ENCODE peak calls at places on chromosomes 6 and 20, in four cellular contexts. B, J, X and C are unnamed samples.

GRCh38 chr6:108760158-108761050 is 87.8 kb upstream of the ARMC2 start:
- DNase-seq in J (no peak), X (no peak), B (peak; percentile 44), C (peak; percentile 10)

GRCh38 chr6:80642452-80642851 is 536.0 kb downstream of the BCKDHB start:
- DNase-seq in J (no peak), B (peak; percentile 72), X (peak; percentile 29), C (no peak)

GRCh38 chr20:53949319-53949839 is 121.0 kb downstream of the BCAS1 start:
- DNase-seq in B (peak; percentile 95), X (peak; percentile 92), J (peak; percentile 75), C (peak; percentile 88)

GRCh38 chr6:45991189-45991588 is 24.5 kb downstream of the CLIC5 start:
- DNase-seq in B (no peak), X (no peak), J (no peak), C (no peak)

GRCh38 chr6:107600936-107601335 is 111.0 kb downstream of the SOBP start:
- DNase-seq in J (no peak), X (peak; percentile 12), B (peak; percentile 12), C (peak; percentile 83)

GRCh38 chr20:61899971-61900370 is 165.7 kb downstream of the TAF4 start:
- DNase-seq in B (no peak), X (no peak), J (peak; percentile 47), C (no peak)

GRCh38 chr20:61516398-61517208 is 264.5 kb downstream of the CDH4 start:
- DNase-seq in B (peak; percentile 56), X (no peak), J (no peak), C (no peak)

GRCh38 chr6:161125591-161125990 is 134.0 kb downstream of the MAP3K4 start:
- DNase-seq in J (no peak), X (no peak), B (no peak), C (no peak)

GRCh38 chr6:52352239-52353008 is 9.5 kb upstream of the PAQR8 start:
- DNase-seq in B (peak; percentile 98), X (peak; percentile 96), J (no peak), C (peak; percentile 89)

GRCh38 chr6:155436981-155437749 is 18.5 kb downstream of the NOX3 start:
- DNase-seq in X (no peak), B (peak; percentile 33), J (no peak), C (peak; percentile 9)

GRCh38 chr6:118932421-118932820 is 2.5 kb downstream of the MCM9 start:
- DNase-seq in J (no peak), X (no peak), B (no peak), C (no peak)

GRCh38 chr6:108589244-108589730 is 28.6 kb downstream of the FOXO3 start:
- DNase-seq in J (peak; percentile 79), B (peak; percentile 74), X (peak; percentile 95), C (peak; percentile 88)

GRCh38 chr6:106510090-106510970 is 119.0 kb downstream of the RTN4IP1 start:
- DNase-seq in B (peak; percentile 70), J (peak; percentile 76), X (peak; percentile 87), C (peak; percentile 61)

GRCh38 chr6:81749704-81750103 is 2.8 kb downstream of the TENT5A start:
- DNase-seq in X (no peak), J (no peak), B (peak; percentile 64), C (no peak)

GRCh38 chr6:145529582-145529981 is 205.7 kb downstream of the EPM2A start:
- DNase-seq in J (no peak), B (no peak), X (no peak), C (no peak)

GRCh38 chr6:156107514-156108150 is 652.0 kb upstream of the NOX3 start:
- DNase-seq in X (no peak), B (no peak), J (no peak), C (no peak)

GRCh38 chr6:53306819-53307347 is 41.9 kb downstream of the ELOVL5 start:
- DNase-seq in B (peak; percentile 66), X (peak; percentile 92), J (no peak), C (no peak)

GRCh38 chr6:158160932-158161539 is 7.0 kb downstream of the SERAC1 start:
- DNase-seq in J (no peak), B (peak; percentile 51), X (no peak), C (no peak)

GRCh38 chr6:39932386-39932785 is 1.9 kb downstream of the MOCS1 start:
- DNase-seq in B (no peak), J (no peak), X (no peak), C (no peak)
- H3K4me3 ChIP-seq in B (no peak overlapping the region), J (peak overlapping the region; percentile 98), X (no peak overlapping the region), C (no peak overlapping the region)

DNA sequence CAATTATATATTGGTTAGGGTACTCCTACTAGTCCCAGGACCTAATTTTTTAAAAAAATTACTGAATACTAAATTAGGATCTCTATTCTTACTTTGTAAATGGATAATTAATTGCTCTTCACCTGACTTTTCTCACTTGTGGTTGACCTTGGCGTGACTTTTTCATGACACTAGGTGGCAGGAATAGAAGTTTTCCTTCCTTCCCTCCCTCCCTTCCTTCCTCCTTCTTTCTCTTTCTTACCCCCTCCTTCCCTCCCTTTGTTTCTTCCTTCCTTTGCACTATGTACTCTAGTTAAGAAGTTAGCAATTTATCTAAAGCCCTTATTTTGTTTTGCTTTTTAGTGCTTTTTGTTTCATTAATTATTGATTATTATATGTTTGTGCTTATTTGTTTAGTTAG is 20.4 kb upstream of the HBS1L start:
- DNase-seq in J (no peak), B (no peak), X (no peak), C (no peak)
- TF ChIP-seq CTCF in J (no peak), B (no peak), X (no peak), C (no peak)

GRCh38 chr6:12185081-12185673 is 105.0 kb upstream of the EDN1 start:
- DNase-seq in X (peak; percentile 16), B (no peak), J (no peak), C (no peak)

GRCh38 chr6:12186543-12186942 is 103.6 kb upstream of the EDN1 start:
- DNase-seq in J (no peak), B (no peak), X (no peak), C (no peak)

GRCh38 chr6:12189150-12189549 is 101.0 kb upstream of the EDN1 start:
- DNase-seq in X (no peak), B (no peak), J (no peak), C (no peak)

DNA sequence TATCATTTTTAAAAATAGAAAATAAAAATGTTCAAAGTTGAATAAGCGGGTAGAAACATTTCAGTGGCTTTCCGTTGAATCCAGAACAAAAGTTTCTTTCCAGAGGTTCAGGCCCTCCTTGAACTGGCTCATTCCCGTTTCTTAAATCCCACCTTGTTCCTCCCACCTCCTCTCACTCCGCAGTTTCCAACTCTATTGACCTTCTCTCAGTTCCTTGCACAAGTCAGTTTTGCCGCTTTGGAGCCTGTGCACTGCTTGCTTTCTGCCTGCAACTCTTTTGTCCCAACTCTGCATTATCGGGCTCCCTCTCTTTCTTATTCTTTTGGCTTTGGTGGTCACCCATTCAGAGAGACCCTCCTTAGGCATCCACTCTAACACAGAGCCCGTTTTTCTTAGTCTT is 99.9 kb upstream of the EDN1 start:
- DNase-seq in B (no peak), J (no peak), X (no peak), C (no peak)
- H3K4me3 ChIP-seq in B (no peak overlapping the region), J (no peak overlapping the region), X (no peak overlapping the region), C (no peak overlapping the region)

DNA sequence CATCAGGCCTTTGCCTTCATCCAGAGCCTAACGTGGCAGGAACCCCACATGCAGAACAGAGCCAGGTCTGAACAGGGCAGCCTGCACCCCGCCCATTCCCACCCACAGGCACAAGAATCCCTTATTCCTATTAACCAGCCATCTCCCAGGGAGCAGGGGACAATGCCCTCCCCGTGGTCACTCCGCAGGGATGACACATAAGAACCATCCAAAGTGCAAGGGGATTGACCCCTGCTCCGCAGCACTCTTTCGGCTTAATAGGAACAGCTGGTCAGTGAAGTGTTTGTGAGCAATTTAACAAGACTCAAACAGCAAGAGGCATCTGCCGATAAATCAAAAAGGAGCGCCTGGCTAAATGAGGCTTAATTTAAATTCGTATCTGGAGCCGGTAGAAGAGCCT is 389.4 kb downstream of the RNGTT start:
- DNase-seq in J (no peak), B (no peak), X (no peak), C (no peak)
- TF ChIP-seq CTCF in J (no peak), B (no peak), X (no peak), C (no peak)

GRCh38 chr6:10422282-10423034 is 7.6 kb upstream of the TFAP2A start:
- DNase-seq in X (no peak), B (no peak), J (no peak), C (no peak)

GRCh38 chr6:10424005-10424404 is 9.1 kb upstream of the TFAP2A start:
- DNase-seq in B (no peak), J (no peak), X (no peak), C (no peak)

GRCh38 chr6:10419749-10420545 is 5.1 kb upstream of the TFAP2A start:
- DNase-seq in X (peak; percentile 87), J (no peak), B (no peak), C (no peak)

GRCh38 chr6:10420546-10421507 is 6.0 kb upstream of the TFAP2A start:
- DNase-seq in X (no peak), J (peak; percentile 44), B (no peak), C (peak; percentile 63)

GRCh38 chr6:10421508-10422281 is 6.8 kb upstream of the TFAP2A start:
- DNase-seq in B (no peak), J (no peak), X (no peak), C (no peak)
- H3K4me3 ChIP-seq in B (no peak overlapping the region), J (no peak overlapping the region), X (no peak overlapping the region), C (no peak overlapping the region)

GRCh38 chr20:420169-420620 is 12.1 kb downstream of the RBCK1 start:
- DNase-seq in B (no peak), J (peak; percentile 60), X (no peak), C (no peak)

GRCh38 chr20:417801-418342 is 9.8 kb downstream of the RBCK1 start:
- DNase-seq in X (no peak), J (no peak), B (no peak), C (no peak)

GRCh38 chr20:420721-421574 is 12.8 kb downstream of the RBCK1 start:
- DNase-seq in X (no peak), B (no peak), J (peak; percentile 67), C (no peak)

GRCh38 chr20:418858-419365 is 10.8 kb downstream of the RBCK1 start:
- DNase-seq in J (no peak), X (no peak), B (no peak), C (no peak)

DNA sequence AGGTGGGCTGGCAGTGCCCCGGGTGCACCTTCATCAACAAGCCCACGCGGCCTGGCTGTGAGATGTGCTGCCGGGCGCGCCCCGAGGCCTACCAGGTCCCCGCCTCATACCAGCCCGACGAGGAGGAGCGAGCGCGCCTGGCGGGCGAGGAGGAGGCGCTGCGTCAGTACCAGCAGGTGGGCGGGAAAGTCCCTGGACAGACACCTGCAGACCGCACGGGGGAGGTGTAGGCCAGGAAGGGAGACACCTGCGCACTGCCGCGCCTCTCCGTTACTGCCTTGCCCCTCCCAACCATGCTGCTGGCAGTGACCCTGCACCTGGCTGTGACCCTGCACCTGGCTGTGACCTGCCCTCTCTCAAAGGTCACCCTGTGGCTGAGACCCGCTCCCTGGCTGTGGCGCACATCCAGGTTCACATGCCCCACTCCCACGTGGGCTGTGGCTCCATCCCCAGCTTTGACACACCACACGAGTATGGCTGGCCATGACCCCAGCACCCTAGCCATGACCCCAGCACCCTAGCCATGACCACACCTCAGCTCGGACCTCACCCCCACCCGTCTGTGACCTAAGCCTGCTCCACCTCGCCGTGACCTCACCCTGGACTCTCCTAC is 11.6 kb downstream of the RBCK1 start:
- DNase-seq in J (no peak), X (peak; percentile 51), B (no peak), C (no peak)
- TF ChIP-seq CTCF in J (no peak), X (no peak), B (no peak), C (no peak)

GRCh38 chr20:14957416-14957815 is 620.0 kb upstream of the FLRT3 start:
- DNase-seq in B (no peak), J (no peak), X (no peak), C (no peak)
- H3K4me3 ChIP-seq in B (no peak overlapping the region), J (no peak overlapping the region), X (no peak overlapping the region), C (no peak overlapping the region)

GRCh38 chr6:73558624-73559398 is 38.0 kb upstream of the EEF1A1 start:
- DNase-seq in J (no peak), X (no peak), B (no peak), C (no peak)
- TF ChIP-seq CTCF in J (no peak), X (no peak), B (no peak), C (no peak)